ENCODE peak calls at places on chromosomes 2 and 18, in eight cellular contexts. One of them, this sample, is unnamed.

GRCh38 chr18:577606-578005 is 2.6 kb upstream of the CETN1 start:
- DNase-seq in fibroblast of pulmonary artery: peak; percentile 44
- DNase-seq in iPS-NIHi11: no peak
- DNase-seq in T-helper 2 cell: no peak
- DNase-seq in ELR: no peak
- DNase-seq in heart left ventricle: no peak
- DNase-seq in glutamatergic neuron: no peak
- DNase-seq in IMR-90: no peak
- DNase-seq in this sample: no peak

GRCh38 chr2:160984426-160985077 is 175.7 kb upstream of the TANK start:
- DNase-seq in fibroblast of pulmonary artery: peak; percentile 20
- DNase-seq in iPS-NIHi11: peak; percentile 7
- DNase-seq in T-helper 2 cell: no peak
- DNase-seq in ELR: no peak
- DNase-seq in heart left ventricle: peak; percentile 76
- DNase-seq in glutamatergic neuron: no peak
- DNase-seq in IMR-90: no peak
- DNase-seq in this sample: no peak

GRCh38 chr2:37323176-37323575 is 1.5 kb downstream of the PRKD3 start:
- DNase-seq in fibroblast of pulmonary artery: peak; percentile 3
- DNase-seq in iPS-NIHi11: no peak
- DNase-seq in T-helper 2 cell: no peak
- DNase-seq in ELR: peak; percentile 37
- DNase-seq in heart left ventricle: no peak
- DNase-seq in glutamatergic neuron: no peak
- DNase-seq in IMR-90: peak; percentile 14
- DNase-seq in this sample: no peak

GRCh38 chr2:27701676-27702075 is 38.0 kb downstream of the SLC4A1AP start:
- DNase-seq in fibroblast of pulmonary artery: peak; percentile 29
- DNase-seq in iPS-NIHi11: no peak
- DNase-seq in T-helper 2 cell: no peak
- DNase-seq in ELR: no peak
- DNase-seq in heart left ventricle: peak; percentile 56
- DNase-seq in glutamatergic neuron: no peak
- DNase-seq in IMR-90: no peak
- DNase-seq in this sample: no peak

GRCh38 chr2:128179461-128179755 is 88.4 kb downstream of the UGGT1 start:
- DNase-seq in fibroblast of pulmonary artery: no peak
- DNase-seq in iPS-NIHi11: no peak
- DNase-seq in T-helper 2 cell: no peak
- DNase-seq in ELR: no peak
- DNase-seq in heart left ventricle: no peak
- DNase-seq in glutamatergic neuron: no peak
- DNase-seq in IMR-90: no peak
- DNase-seq in this sample: no peak

GRCh38 chr2:13193900-13194299 is 477.2 kb downstream of the TRIB2 start:
- DNase-seq in fibroblast of pulmonary artery: peak; percentile 39
- DNase-seq in iPS-NIHi11: peak; percentile 39
- DNase-seq in T-helper 2 cell: no peak
- DNase-seq in ELR: peak; percentile 67
- DNase-seq in heart left ventricle: no peak
- DNase-seq in glutamatergic neuron: no peak
- DNase-seq in IMR-90: peak; percentile 16
- DNase-seq in this sample: peak; percentile 33

GRCh38 chr2:84905181-84906107 is at the start of gene TMSB10:
- DNase-seq in fibroblast of pulmonary artery: peak; percentile 85
- DNase-seq in iPS-NIHi11: peak; percentile 91
- DNase-seq in T-helper 2 cell: peak; percentile 86
- DNase-seq in ELR: peak; percentile 86
- DNase-seq in heart left ventricle: peak; percentile 92
- DNase-seq in glutamatergic neuron: peak; percentile 90
- DNase-seq in IMR-90: peak; percentile 80
- DNase-seq in this sample: peak; percentile 88

GRCh38 chr18:36608107-36608506 is 220.7 kb downstream of the TPGS2 start:
- DNase-seq in fibroblast of pulmonary artery: peak; percentile 26
- DNase-seq in iPS-NIHi11: no peak
- DNase-seq in T-helper 2 cell: no peak
- DNase-seq in ELR: no peak
- DNase-seq in heart left ventricle: no peak
- DNase-seq in glutamatergic neuron: no peak
- DNase-seq in IMR-90: no peak
- DNase-seq in this sample: no peak

GRCh38 chr18:50726960-50727589 is 92.7 kb downstream of the MRO start:
- DNase-seq in fibroblast of pulmonary artery: no peak
- DNase-seq in iPS-NIHi11: no peak
- DNase-seq in T-helper 2 cell: no peak
- DNase-seq in ELR: no peak
- DNase-seq in heart left ventricle: no peak
- DNase-seq in glutamatergic neuron: no peak
- DNase-seq in IMR-90: no peak
- DNase-seq in this sample: no peak

GRCh38 chr2:59690849-59691248 is 862.6 kb downstream of the BCL11A start:
- DNase-seq in fibroblast of pulmonary artery: no peak
- DNase-seq in iPS-NIHi11: no peak
- DNase-seq in T-helper 2 cell: no peak
- DNase-seq in ELR: no peak
- DNase-seq in heart left ventricle: no peak
- DNase-seq in glutamatergic neuron: no peak
- DNase-seq in IMR-90: no peak
- DNase-seq in this sample: no peak

GRCh38 chr18:57150828-57151227 is 3.9 kb downstream of the BOD1L2 start:
- DNase-seq in fibroblast of pulmonary artery: no peak
- DNase-seq in iPS-NIHi11: peak; percentile 72
- DNase-seq in T-helper 2 cell: no peak
- DNase-seq in ELR: no peak
- DNase-seq in heart left ventricle: no peak
- DNase-seq in glutamatergic neuron: peak; percentile 83
- DNase-seq in IMR-90: no peak
- DNase-seq in this sample: no peak

GRCh38 chr2:429575-430254 is 141.8 kb upstream of the ALKAL2 start:
- DNase-seq in fibroblast of pulmonary artery: no peak
- DNase-seq in iPS-NIHi11: no peak
- DNase-seq in T-helper 2 cell: peak; percentile 12
- DNase-seq in ELR: no peak
- DNase-seq in heart left ventricle: no peak
- DNase-seq in glutamatergic neuron: no peak
- DNase-seq in IMR-90: no peak
- DNase-seq in this sample: no peak

GRCh38 chr18:58095251-58095650 is 51.2 kb downstream of the NEDD4L start:
- DNase-seq in fibroblast of pulmonary artery: no peak
- DNase-seq in iPS-NIHi11: no peak
- DNase-seq in T-helper 2 cell: no peak
- DNase-seq in ELR: no peak
- DNase-seq in heart left ventricle: no peak
- DNase-seq in glutamatergic neuron: peak; percentile 37
- DNase-seq in IMR-90: no peak
- DNase-seq in this sample: no peak

GRCh38 chr2:3195865-3196504 is 181.6 kb downstream of the EIPR1 start:
- DNase-seq in fibroblast of pulmonary artery: no peak
- DNase-seq in iPS-NIHi11: no peak
- DNase-seq in T-helper 2 cell: no peak
- DNase-seq in ELR: no peak
- DNase-seq in heart left ventricle: no peak
- DNase-seq in glutamatergic neuron: no peak
- DNase-seq in IMR-90: no peak
- DNase-seq in this sample: no peak

GRCh38 chr2:36523153-36523552 is 74.8 kb downstream of the FEZ2 start:
- DNase-seq in fibroblast of pulmonary artery: no peak
- DNase-seq in iPS-NIHi11: no peak
- DNase-seq in T-helper 2 cell: no peak
- DNase-seq in ELR: no peak
- DNase-seq in heart left ventricle: no peak
- DNase-seq in glutamatergic neuron: no peak
- DNase-seq in IMR-90: no peak
- DNase-seq in this sample: no peak

GRCh38 chr2:64453710-64454315 is at the start of gene LGALSL:
- DNase-seq in fibroblast of pulmonary artery: peak; percentile 43
- DNase-seq in iPS-NIHi11: peak; percentile 96
- DNase-seq in T-helper 2 cell: peak; percentile 2
- DNase-seq in ELR: peak; percentile 52
- DNase-seq in heart left ventricle: peak; percentile 81
- DNase-seq in glutamatergic neuron: peak; percentile 68
- DNase-seq in IMR-90: peak; percentile 24
- DNase-seq in this sample: peak; percentile 46

GRCh38 chr2:144132357-144132756 is 387.6 kb downstream of the ZEB2 start:
- DNase-seq in fibroblast of pulmonary artery: peak; percentile 27
- DNase-seq in iPS-NIHi11: no peak
- DNase-seq in T-helper 2 cell: no peak
- DNase-seq in ELR: peak; percentile 96
- DNase-seq in heart left ventricle: no peak
- DNase-seq in glutamatergic neuron: no peak
- DNase-seq in IMR-90: peak; percentile 93
- DNase-seq in this sample: peak; percentile 83

GRCh38 chr2:127175821-127176354 is 44.2 kb downstream of the CYP27C1 start:
- DNase-seq in fibroblast of pulmonary artery: no peak
- DNase-seq in iPS-NIHi11: no peak
- DNase-seq in T-helper 2 cell: no peak
- DNase-seq in ELR: peak; percentile 73
- DNase-seq in heart left ventricle: no peak
- DNase-seq in glutamatergic neuron: no peak
- DNase-seq in IMR-90: peak; percentile 82
- DNase-seq in this sample: no peak

This sample was measured in iris pigment epithelial cell.